ENCODE peak calls at places on chromosomes 3 and 15, in six cellular contexts. J is activated effector memory CD4-positive, alpha-beta T cell treated with Interleukin-2 at 50 U/mL for 16 hours; B is A549; A is activated CD4-positive, alpha-beta T cell treated with anti-CD3 and anti-CD28 coated beads for 24 hours; Z is substantia nigra; K is right cardiac atrium. W is an unnamed sample.

GRCh38 chr3:27721717-27722564 is at the start of gene EOMES:
- DNase-seq in J (peak), B (peak), A (no peak), Z (no peak), K (no peak), W (peak)

GRCh38 chr3:44568561-44568960 is 13.6 kb downstream of the ZKSCAN7 start:
- DNase-seq in J (no peak), B (no peak), A (no peak), Z (no peak), K (no peak), W (no peak)

GRCh38 chr3:77815467-77815866 is 775.6 kb downstream of the ROBO2 start:
- DNase-seq in J (no peak), B (no peak), A (no peak), Z (no peak), K (no peak), W (no peak)

GRCh38 chr3:156166808-156167207 is 46.4 kb downstream of the KCNAB1 start:
- DNase-seq in J (no peak), B (no peak), A (no peak), Z (no peak), K (no peak), W (no peak)

GRCh38 chr3:49566312-49566711 is 12.0 kb downstream of the BSN start:
- DNase-seq in J (no peak), B (no peak), A (no peak), Z (no peak), K (no peak), W (no peak)

GRCh38 chr15:62403164-62403809 is 238.2 kb upstream of the C2CD4B start:
- DNase-seq in J (no peak), B (no peak), A (no peak), Z (no peak), K (no peak), W (no peak)

GRCh38 chr3:193620055-193620454 is 27.0 kb downstream of the OPA1 start:
- DNase-seq in J (no peak), B (no peak), A (no peak), Z (no peak), K (no peak), W (no peak)

GRCh38 chr15:72222433-72222832 is 8.6 kb downstream of the PKM start:
- DNase-seq in J (no peak), B (peak), A (no peak), Z (no peak), K (peak), W (no peak)

GRCh38 chr15:50315814-50316630 is 39.0 kb downstream of the GABPB1 start:
- DNase-seq in J (no peak), B (peak), A (no peak), Z (no peak), K (no peak), W (no peak)

GRCh38 chr3:172085557-172085895 is 46.1 kb downstream of the FNDC3B start:
- DNase-seq in J (no peak), B (no peak), A (no peak), Z (no peak), K (no peak), W (no peak)

GRCh38 chr3:119403201-119403600 is 60.2 kb downstream of the TMEM39A start:
- DNase-seq in J (no peak), B (no peak), A (no peak), Z (no peak), K (no peak), W (no peak)

W was measured in activated naive CD4-positive, alpha-beta T cell treated with anti-CD3 and anti-CD28 coated beads for 36 hours.